ENCODE peak calls at places on chromosome 9, in four cellular contexts. C is mammary epithelial cell, R is T follicular helper cell, Q is cardiac muscle cell. U is an unnamed sample.
A peak's percentile ranks its signal among the peaks of the same experiment; 100 is the strongest.

GRCh38 chr9:89799221-89799620 is 194.4 kb downstream of the GADD45G start:
- DNase-seq in C (no peak), R (no peak), Q (no peak), U (no peak)

GRCh38 chr9:136832581-136832980 is 9.7 kb upstream of the AJM1 start:
- DNase-seq in R (no peak), Q (no peak), C (no peak), U (no peak)

GRCh38 chr9:91690540-91691249 is 259.3 kb downstream of the ROR2 start:
- DNase-seq in C (no peak), Q (no peak), R (no peak), U (no peak)

GRCh38 chr9:74458832-74459231 is 38.3 kb upstream of the RORB start:
- DNase-seq in C (no peak), R (no peak), Q (no peak), U (no peak)

GRCh38 chr9:13267743-13268142 is 11.7 kb downstream of the MPDZ start:
- DNase-seq in C (peak; percentile 67), Q (peak; percentile 92), R (no peak), U (no peak)

GRCh38 chr9:117744856-117745389 is 40.7 kb downstream of the TLR4 start:
- DNase-seq in R (no peak), C (no peak), Q (peak; percentile 18), U (peak; percentile 49)

GRCh38 chr9:132881826-132882225 is 3.1 kb downstream of the SPACA9 start:
- DNase-seq in R (no peak), C (no peak), Q (no peak), U (no peak)

GRCh38 chr9:72315089-72315509 is 49.9 kb downstream of the ZFAND5 start:
- DNase-seq in C (peak; percentile 25), R (no peak), Q (peak; percentile 86), U (peak; percentile 6)

GRCh38 chr9:122347348-122348287 is 23.2 kb upstream of the PTGS1 start:
- DNase-seq in C (peak; percentile 50), R (no peak), Q (peak; percentile 60), U (no peak)

GRCh38 chr9:74309654-74310053 is 187.5 kb upstream of the RORB start:
- DNase-seq in R (no peak), C (no peak), Q (no peak), U (no peak)

GRCh38 chr9:2385746-2386145 is 235.8 kb upstream of the VLDLR start:
- DNase-seq in C (no peak), R (no peak), Q (no peak), U (peak; percentile 84)

GRCh38 chr9:110128664-110129329 is 79.2 kb downstream of the C9orf152 start:
- DNase-seq in C (no peak), R (no peak), Q (no peak), U (no peak)

GRCh38 chr9:92696619-92697018 is 26.7 kb upstream of the IPPK start:
- DNase-seq in R (no peak), C (no peak), Q (no peak), U (no peak)

GRCh38 chr9:70510157-70510770 is 95.8 kb upstream of the KLF9 start:
- DNase-seq in Q (peak; percentile 38), R (no peak), C (no peak), U (no peak)

GRCh38 chr9:19517202-19517942 is 108.6 kb downstream of the ACER2 start:
- DNase-seq in C (peak; percentile 12), R (no peak), Q (no peak), U (no peak)

GRCh38 chr9:71830131-71830530 is 61.8 kb upstream of the CEMIP2 start:
- DNase-seq in R (no peak), Q (no peak), C (no peak), U (no peak)

GRCh38 chr9:69122086-69122390 is 52.0 kb upstream of the TJP2 start:
- DNase-seq in R (peak; percentile 18), C (peak; percentile 67), Q (peak; percentile 73), U (no peak)

GRCh38 chr9:122474561-122474960 is 3.2 kb downstream of the OR1J1 start:
- DNase-seq in R (no peak), C (no peak), Q (no peak), U (no peak)

GRCh38 chr9:14882118-14882517 is 28.1 kb downstream of the FREM1 start:
- DNase-seq in C (no peak), Q (no peak), R (no peak), U (no peak)

GRCh38 chr9:21317956-21318923 is 13.1 kb upstream of the IFNA5 start:
- DNase-seq in R (peak; percentile 5), Q (peak; percentile 70), C (peak; percentile 25), U (no peak)

GRCh38 chr9:121674952-121675351 is 23.5 kb downstream of the DAB2IP start:
- DNase-seq in Q (no peak), R (no peak), C (peak; percentile 51), U (no peak)

GRCh38 chr9:135692410-135692809 is 6.9 kb downstream of the SOHLH1 start:
- DNase-seq in C (peak; percentile 57), R (no peak), Q (no peak), U (no peak)

GRCh38 chr9:110687497-110687896 is 18.9 kb downstream of the MUSK start:
- DNase-seq in R (no peak), Q (no peak), C (no peak), U (no peak)

GRCh38 chr9:134710271-134710540 is 68.6 kb downstream of the COL5A1 start:
- DNase-seq in R (no peak), Q (no peak), C (no peak), U (no peak)

GRCh38 chr9:125106285-125106893 is 36.9 kb downstream of the SCAI start:
- DNase-seq in R (no peak), C (peak; percentile 2), Q (peak; percentile 64), U (no peak)

GRCh38 chr9:121281614-121282291 is 13.8 kb downstream of the GSN start:
- DNase-seq in Q (peak; percentile 63), R (no peak), C (peak; percentile 99), U (no peak)

GRCh38 chr9:96514108-96514824 is 64.3 kb downstream of the HABP4 start:
- DNase-seq in Q (peak; percentile 75), R (no peak), C (peak; percentile 52), U (no peak)

GRCh38 chr9:23586906-23587305 is 239.1 kb downstream of the ELAVL2 start:
- DNase-seq in Q (no peak), R (no peak), C (no peak), U (no peak)

GRCh38 chr9:69385474-69386091 is 60.6 kb downstream of the ENTREP1 start:
- DNase-seq in Q (no peak), R (no peak), C (no peak), U (no peak)

GRCh38 chr9:11933926-11934325 is 759.3 kb upstream of the TYRP1 start:
- DNase-seq in R (no peak), C (no peak), Q (peak; percentile 68), U (no peak)